ENCODE peak calls at places on chromosome 7, in eight cellular contexts. E is germinal center; U is stimulated activated CD4-positive, alpha-beta T cell treated with anti-CD3 and anti-CD28 coated beads, Interleukin-2, amount 100 ng/mL, for 48 hours; Z is skeletal muscle cell; Q is ACHN; G is AG08396; O is mucosa of gallbladder; P is immature natural killer cell. L is an unnamed sample.

GRCh38 chr7:107891619-107892366 is 810 bp downstream of the DLD start:
- DNase-seq in U (no peak), G (peak), O (no peak), Q (peak), Z (no peak), E (peak), P (no peak), L (no peak)

GRCh38 chr7:26397786-26398435 is 106.2 kb downstream of the SNX10 start:
- DNase-seq in U (no peak), Q (peak), G (peak), E (peak), O (no peak), P (no peak), Z (no peak), L (peak)

GRCh38 chr7:67525588-67525987 is 529.0 kb downstream of the TYW1 start:
- DNase-seq in U (no peak), O (no peak), Z (no peak), G (no peak), E (no peak), P (no peak), Q (no peak), L (no peak)

GRCh38 chr7:129615018-129615417 is 3.5 kb downstream of the NRF1 start:
- DNase-seq in E (peak), O (no peak), P (peak), U (no peak), Q (no peak), G (no peak), Z (peak), L (no peak)

GRCh38 chr7:132783824-132784223 is 207.6 kb upstream of the PLXNA4 start:
- DNase-seq in Q (peak), P (no peak), Z (peak), G (peak), O (no peak), E (no peak), U (no peak), L (no peak)

GRCh38 chr7:29871787-29872398 is 65.6 kb downstream of the WIPF3 start:
- DNase-seq in E (no peak), Q (no peak), U (no peak), P (no peak), G (peak), O (no peak), Z (peak), L (no peak)

GRCh38 chr7:1533569-1534329 is 3.2 kb downstream of the MAFK start:
- DNase-seq in O (no peak), Q (peak), G (peak), P (no peak), E (no peak), Z (peak), U (no peak), L (no peak)

GRCh38 chr7:109663806-109664205 is 1094.1 kb downstream of the DNAJB9 start:
- DNase-seq in Q (no peak), Z (no peak), O (no peak), U (no peak), E (no peak), G (no peak), P (no peak), L (no peak)

GRCh38 chr7:27999829-28000228 is 180.8 kb downstream of the JAZF1 start:
- DNase-seq in P (no peak), Q (no peak), G (no peak), O (no peak), E (no peak), Z (no peak), U (no peak), L (no peak)

L was measured in naive B cell.